ENCODE peak calls at places on chromosome 19, in eight cellular contexts. One of them, this sample, is unnamed.

GRCh38 chr19:55454787-55455243 is 6.6 kb downstream of the ISOC2 start:
- DNase-seq in brain microvascular endothelial cell: no peak
- DNase-seq in COR-L47: peak; percentile 31
- DNase-seq in H54: peak; percentile 96
- DNase-seq in NCI-H446: no peak
- DNase-seq in EL: peak; percentile 51
- DNase-seq in NCI-H1930: peak; percentile 42
- DNase-seq in activated T-cell treated with anti-CD3 and anti-CD28 coated beads, Interleukin-2, amount 50 U/mL, for 48 hours: peak; percentile 60
- DNase-seq in this sample: peak; percentile 15

GRCh38 chr19:38224014-38224862 is at the start of gene DPF1:
- DNase-seq in brain microvascular endothelial cell: peak; percentile 70
- DNase-seq in NCI-H446: peak; percentile 23
- DNase-seq in COR-L47: peak; percentile 80
- DNase-seq in EL: peak; percentile 84
- DNase-seq in H54: peak; percentile 100
- DNase-seq in activated T-cell treated with anti-CD3 and anti-CD28 coated beads, Interleukin-2, amount 50 U/mL, for 48 hours: peak; percentile 74
- DNase-seq in NCI-H1930: peak; percentile 75
- DNase-seq in this sample: peak; percentile 66

GRCh38 chr19:16801599-16801998 is 27.6 kb upstream of the SIN3B start:
- DNase-seq in EL: peak; percentile 48
- DNase-seq in COR-L47: no peak
- DNase-seq in H54: peak; percentile 67
- DNase-seq in activated T-cell treated with anti-CD3 and anti-CD28 coated beads, Interleukin-2, amount 50 U/mL, for 48 hours: no peak
- DNase-seq in NCI-H446: no peak
- DNase-seq in NCI-H1930: no peak
- DNase-seq in brain microvascular endothelial cell: peak; percentile 40
- DNase-seq in this sample: no peak

GRCh38 chr19:10000171-10000826 is 10.0 kb downstream of the COL5A3 start:
- DNase-seq in H54: peak; percentile 78
- DNase-seq in EL: peak; percentile 71
- DNase-seq in NCI-H1930: peak; percentile 26
- DNase-seq in COR-L47: no peak
- DNase-seq in brain microvascular endothelial cell: peak; percentile 48
- DNase-seq in NCI-H446: peak; percentile 66
- DNase-seq in activated T-cell treated with anti-CD3 and anti-CD28 coated beads, Interleukin-2, amount 50 U/mL, for 48 hours: peak; percentile 75
- DNase-seq in this sample: peak; percentile 21

GRCh38 chr19:30228726-30229523 is 143.3 kb upstream of the ZNF536 start:
- DNase-seq in brain microvascular endothelial cell: no peak
- DNase-seq in EL: no peak
- DNase-seq in NCI-H446: no peak
- DNase-seq in NCI-H1930: no peak
- DNase-seq in COR-L47: no peak
- DNase-seq in H54: no peak
- DNase-seq in activated T-cell treated with anti-CD3 and anti-CD28 coated beads, Interleukin-2, amount 50 U/mL, for 48 hours: no peak
- DNase-seq in this sample: no peak

GRCh38 chr19:48196321-48196761 is 25.9 kb downstream of the ZSWIM9 start:
- DNase-seq in brain microvascular endothelial cell: no peak
- DNase-seq in COR-L47: peak; percentile 51
- DNase-seq in H54: no peak
- DNase-seq in activated T-cell treated with anti-CD3 and anti-CD28 coated beads, Interleukin-2, amount 50 U/mL, for 48 hours: no peak
- DNase-seq in EL: no peak
- DNase-seq in NCI-H446: no peak
- DNase-seq in NCI-H1930: no peak
- DNase-seq in this sample: no peak

GRCh38 chr19:917323-918151 is at the start of gene KISS1R:
- DNase-seq in COR-L47: peak; percentile 79
- DNase-seq in activated T-cell treated with anti-CD3 and anti-CD28 coated beads, Interleukin-2, amount 50 U/mL, for 48 hours: peak; percentile 63
- DNase-seq in NCI-H1930: no peak
- DNase-seq in brain microvascular endothelial cell: no peak
- DNase-seq in H54: no peak
- DNase-seq in EL: no peak
- DNase-seq in NCI-H446: no peak
- DNase-seq in this sample: peak; percentile 9

GRCh38 chr19:48635263-48635965 is 1.8 kb downstream of the DBP start:
- DNase-seq in COR-L47: peak; percentile 57
- DNase-seq in H54: no peak
- DNase-seq in brain microvascular endothelial cell: no peak
- DNase-seq in NCI-H1930: peak; percentile 78
- DNase-seq in NCI-H446: no peak
- DNase-seq in EL: peak; percentile 51
- DNase-seq in activated T-cell treated with anti-CD3 and anti-CD28 coated beads, Interleukin-2, amount 50 U/mL, for 48 hours: peak; percentile 81
- DNase-seq in this sample: peak; percentile 50

GRCh38 chr19:19644054-19644388 is 564 bp upstream of the GMIP start:
- DNase-seq in NCI-H446: no peak
- DNase-seq in COR-L47: no peak
- DNase-seq in H54: no peak
- DNase-seq in EL: no peak
- DNase-seq in activated T-cell treated with anti-CD3 and anti-CD28 coated beads, Interleukin-2, amount 50 U/mL, for 48 hours: no peak
- DNase-seq in brain microvascular endothelial cell: no peak
- DNase-seq in NCI-H1930: no peak
- DNase-seq in this sample: no peak

GRCh38 chr19:16078311-16078758 is 2.0 kb downstream of the TPM4 start:
- DNase-seq in NCI-H446: peak; percentile 87
- DNase-seq in EL: peak; percentile 78
- DNase-seq in COR-L47: no peak
- DNase-seq in brain microvascular endothelial cell: no peak
- DNase-seq in H54: no peak
- DNase-seq in NCI-H1930: no peak
- DNase-seq in activated T-cell treated with anti-CD3 and anti-CD28 coated beads, Interleukin-2, amount 50 U/mL, for 48 hours: peak; percentile 69
- DNase-seq in this sample: no peak

GRCh38 chr19:44762033-44762432 is 13.5 kb downstream of the BCL3 start:
- DNase-seq in activated T-cell treated with anti-CD3 and anti-CD28 coated beads, Interleukin-2, amount 50 U/mL, for 48 hours: no peak
- DNase-seq in NCI-H1930: no peak
- DNase-seq in brain microvascular endothelial cell: no peak
- DNase-seq in EL: no peak
- DNase-seq in NCI-H446: no peak
- DNase-seq in COR-L47: no peak
- DNase-seq in H54: no peak
- DNase-seq in this sample: no peak

GRCh38 chr19:51681286-51681956 is 11.7 kb upstream of the SPACA6 start:
- DNase-seq in COR-L47: no peak
- DNase-seq in H54: no peak
- DNase-seq in NCI-H1930: no peak
- DNase-seq in brain microvascular endothelial cell: no peak
- DNase-seq in EL: no peak
- DNase-seq in NCI-H446: no peak
- DNase-seq in activated T-cell treated with anti-CD3 and anti-CD28 coated beads, Interleukin-2, amount 50 U/mL, for 48 hours: no peak
- DNase-seq in this sample: no peak

GRCh38 chr19:42281175-42282035 is 12.4 kb downstream of the CIC start:
- DNase-seq in H54: peak; percentile 77
- DNase-seq in brain microvascular endothelial cell: no peak
- DNase-seq in COR-L47: peak; percentile 96
- DNase-seq in activated T-cell treated with anti-CD3 and anti-CD28 coated beads, Interleukin-2, amount 50 U/mL, for 48 hours: peak; percentile 57
- DNase-seq in EL: peak; percentile 47
- DNase-seq in NCI-H446: peak; percentile 50
- DNase-seq in NCI-H1930: no peak
- DNase-seq in this sample: peak; percentile 4

GRCh38 chr19:48603001-48603400 is 3.5 kb upstream of the SPACA4 start:
- DNase-seq in EL: no peak
- DNase-seq in NCI-H1930: no peak
- DNase-seq in NCI-H446: no peak
- DNase-seq in activated T-cell treated with anti-CD3 and anti-CD28 coated beads, Interleukin-2, amount 50 U/mL, for 48 hours: no peak
- DNase-seq in brain microvascular endothelial cell: no peak
- DNase-seq in H54: no peak
- DNase-seq in COR-L47: no peak
- DNase-seq in this sample: no peak

GRCh38 chr19:33554391-33554790 is 32.8 kb upstream of the PEPD start:
- DNase-seq in H54: no peak
- DNase-seq in EL: no peak
- DNase-seq in activated T-cell treated with anti-CD3 and anti-CD28 coated beads, Interleukin-2, amount 50 U/mL, for 48 hours: no peak
- DNase-seq in NCI-H1930: no peak
- DNase-seq in brain microvascular endothelial cell: no peak
- DNase-seq in NCI-H446: no peak
- DNase-seq in COR-L47: no peak
- DNase-seq in this sample: no peak

GRCh38 chr19:1656988-1657536 is 4.6 kb upstream of the TCF3 start:
- DNase-seq in EL: no peak
- DNase-seq in NCI-H1930: no peak
- DNase-seq in brain microvascular endothelial cell: no peak
- DNase-seq in COR-L47: no peak
- DNase-seq in activated T-cell treated with anti-CD3 and anti-CD28 coated beads, Interleukin-2, amount 50 U/mL, for 48 hours: no peak
- DNase-seq in NCI-H446: no peak
- DNase-seq in H54: no peak
- DNase-seq in this sample: no peak

GRCh38 chr19:892243-892996 is 567 bp downstream of the MED16 start:
- DNase-seq in NCI-H1930: no peak
- DNase-seq in EL: no peak
- DNase-seq in NCI-H446: no peak
- DNase-seq in brain microvascular endothelial cell: no peak
- DNase-seq in activated T-cell treated with anti-CD3 and anti-CD28 coated beads, Interleukin-2, amount 50 U/mL, for 48 hours: no peak
- DNase-seq in COR-L47: no peak
- DNase-seq in H54: no peak
- DNase-seq in this sample: no peak

GRCh38 chr19:40862333-40862732 is 12.1 kb upstream of the CYP2A6 start:
- DNase-seq in NCI-H446: no peak
- DNase-seq in H54: no peak
- DNase-seq in brain microvascular endothelial cell: no peak
- DNase-seq in NCI-H1930: no peak
- DNase-seq in EL: no peak
- DNase-seq in COR-L47: no peak
- DNase-seq in activated T-cell treated with anti-CD3 and anti-CD28 coated beads, Interleukin-2, amount 50 U/mL, for 48 hours: no peak
- DNase-seq in this sample: no peak

GRCh38 chr19:8259142-8259921 is 48.8 kb downstream of the CD320 start:
- DNase-seq in brain microvascular endothelial cell: no peak
- DNase-seq in activated T-cell treated with anti-CD3 and anti-CD28 coated beads, Interleukin-2, amount 50 U/mL, for 48 hours: no peak
- DNase-seq in EL: no peak
- DNase-seq in H54: no peak
- DNase-seq in COR-L47: no peak
- DNase-seq in NCI-H1930: no peak
- DNase-seq in NCI-H446: no peak
- DNase-seq in this sample: no peak

GRCh38 chr19:15640294-15640903 is at the start of gene CYP4F3:
- DNase-seq in activated T-cell treated with anti-CD3 and anti-CD28 coated beads, Interleukin-2, amount 50 U/mL, for 48 hours: no peak
- DNase-seq in brain microvascular endothelial cell: no peak
- DNase-seq in COR-L47: peak; percentile 51
- DNase-seq in NCI-H1930: no peak
- DNase-seq in EL: peak; percentile 16
- DNase-seq in NCI-H446: no peak
- DNase-seq in H54: peak; percentile 89
- DNase-seq in this sample: peak; percentile 1

GRCh38 chr19:33171916-33172359 is 22.2 kb upstream of the LRP3 start:
- DNase-seq in activated T-cell treated with anti-CD3 and anti-CD28 coated beads, Interleukin-2, amount 50 U/mL, for 48 hours: no peak
- DNase-seq in H54: no peak
- DNase-seq in brain microvascular endothelial cell: no peak
- DNase-seq in COR-L47: no peak
- DNase-seq in NCI-H446: no peak
- DNase-seq in EL: peak; percentile 59
- DNase-seq in NCI-H1930: no peak
- DNase-seq in this sample: no peak

GRCh38 chr19:32018014-32018413 is 327.4 kb upstream of the ZNF507 start:
- DNase-seq in NCI-H1930: no peak
- DNase-seq in EL: no peak
- DNase-seq in COR-L47: no peak
- DNase-seq in NCI-H446: no peak
- DNase-seq in activated T-cell treated with anti-CD3 and anti-CD28 coated beads, Interleukin-2, amount 50 U/mL, for 48 hours: no peak
- DNase-seq in H54: no peak
- DNase-seq in brain microvascular endothelial cell: no peak
- DNase-seq in this sample: no peak

GRCh38 chr19:3135961-3136683 is at the start of gene GNA15:
- DNase-seq in COR-L47: no peak
- DNase-seq in EL: no peak
- DNase-seq in NCI-H446: no peak
- DNase-seq in NCI-H1930: no peak
- DNase-seq in H54: no peak
- DNase-seq in brain microvascular endothelial cell: no peak
- DNase-seq in activated T-cell treated with anti-CD3 and anti-CD28 coated beads, Interleukin-2, amount 50 U/mL, for 48 hours: peak; percentile 48
- DNase-seq in this sample: no peak

GRCh38 chr19:35531291-35531690 is 2.0 kb upstream of the GAPDHS start:
- DNase-seq in COR-L47: no peak
- DNase-seq in brain microvascular endothelial cell: no peak
- DNase-seq in H54: no peak
- DNase-seq in NCI-H446: no peak
- DNase-seq in NCI-H1930: no peak
- DNase-seq in activated T-cell treated with anti-CD3 and anti-CD28 coated beads, Interleukin-2, amount 50 U/mL, for 48 hours: no peak
- DNase-seq in EL: no peak
- DNase-seq in this sample: no peak

GRCh38 chr19:47106819-47107200 is 6.8 kb downstream of the ZC3H4 start:
- DNase-seq in EL: no peak
- DNase-seq in brain microvascular endothelial cell: no peak
- DNase-seq in activated T-cell treated with anti-CD3 and anti-CD28 coated beads, Interleukin-2, amount 50 U/mL, for 48 hours: no peak
- DNase-seq in COR-L47: no peak
- DNase-seq in H54: no peak
- DNase-seq in NCI-H446: no peak
- DNase-seq in NCI-H1930: no peak
- DNase-seq in this sample: no peak

GRCh38 chr19:49916839-49917733 is 11.9 kb upstream of the ATF5 start:
- DNase-seq in EL: no peak
- DNase-seq in NCI-H446: no peak
- DNase-seq in NCI-H1930: no peak
- DNase-seq in H54: no peak
- DNase-seq in activated T-cell treated with anti-CD3 and anti-CD28 coated beads, Interleukin-2, amount 50 U/mL, for 48 hours: no peak
- DNase-seq in brain microvascular endothelial cell: no peak
- DNase-seq in COR-L47: no peak
- DNase-seq in this sample: no peak

GRCh38 chr19:13399746-13400145 is 106.5 kb downstream of the CACNA1A start:
- DNase-seq in NCI-H1930: no peak
- DNase-seq in NCI-H446: no peak
- DNase-seq in EL: no peak
- DNase-seq in activated T-cell treated with anti-CD3 and anti-CD28 coated beads, Interleukin-2, amount 50 U/mL, for 48 hours: no peak
- DNase-seq in brain microvascular endothelial cell: no peak
- DNase-seq in COR-L47: no peak
- DNase-seq in H54: no peak
- DNase-seq in this sample: no peak

GRCh38 chr19:32669205-32669785 is 5.7 kb downstream of the ANKRD27 start:
- DNase-seq in NCI-H446: no peak
- DNase-seq in NCI-H1930: no peak
- DNase-seq in EL: no peak
- DNase-seq in brain microvascular endothelial cell: no peak
- DNase-seq in COR-L47: no peak
- DNase-seq in H54: no peak
- DNase-seq in activated T-cell treated with anti-CD3 and anti-CD28 coated beads, Interleukin-2, amount 50 U/mL, for 48 hours: no peak
- DNase-seq in this sample: no peak

GRCh38 chr19:41376241-41376997 is at the start of gene TMEM91:
- DNase-seq in NCI-H446: no peak
- DNase-seq in activated T-cell treated with anti-CD3 and anti-CD28 coated beads, Interleukin-2, amount 50 U/mL, for 48 hours: peak; percentile 41
- DNase-seq in EL: no peak
- DNase-seq in brain microvascular endothelial cell: peak; percentile 25
- DNase-seq in COR-L47: no peak
- DNase-seq in H54: no peak
- DNase-seq in NCI-H1930: no peak
- DNase-seq in this sample: peak; percentile 68

GRCh38 chr19:52648336-52648990 is 10.3 kb upstream of the ZNF83 start:
- DNase-seq in brain microvascular endothelial cell: peak; percentile 19
- DNase-seq in EL: peak; percentile 42
- DNase-seq in NCI-H446: no peak
- DNase-seq in activated T-cell treated with anti-CD3 and anti-CD28 coated beads, Interleukin-2, amount 50 U/mL, for 48 hours: no peak
- DNase-seq in H54: no peak
- DNase-seq in COR-L47: no peak
- DNase-seq in NCI-H1930: no peak
- DNase-seq in this sample: no peak

GRCh38 chr19:15393963-15394362 is 14.4 kb upstream of the AKAP8 start:
- DNase-seq in EL: peak; percentile 26
- DNase-seq in NCI-H446: no peak
- DNase-seq in NCI-H1930: no peak
- DNase-seq in H54: no peak
- DNase-seq in COR-L47: no peak
- DNase-seq in activated T-cell treated with anti-CD3 and anti-CD28 coated beads, Interleukin-2, amount 50 U/mL, for 48 hours: no peak
- DNase-seq in brain microvascular endothelial cell: no peak
- DNase-seq in this sample: no peak

GRCh38 chr19:5932146-5932545 is 18.1 kb downstream of the CAPS start:
- DNase-seq in COR-L47: no peak
- DNase-seq in EL: no peak
- DNase-seq in NCI-H446: no peak
- DNase-seq in brain microvascular endothelial cell: no peak
- DNase-seq in NCI-H1930: no peak
- DNase-seq in H54: no peak
- DNase-seq in activated T-cell treated with anti-CD3 and anti-CD28 coated beads, Interleukin-2, amount 50 U/mL, for 48 hours: no peak
- DNase-seq in this sample: no peak

GRCh38 chr19:58279042-58279924 is 528 bp downstream of the ZNF8 start:
- DNase-seq in activated T-cell treated with anti-CD3 and anti-CD28 coated beads, Interleukin-2, amount 50 U/mL, for 48 hours: peak; percentile 60
- DNase-seq in brain microvascular endothelial cell: peak; percentile 76
- DNase-seq in H54: peak; percentile 50
- DNase-seq in EL: peak; percentile 75
- DNase-seq in COR-L47: peak; percentile 92
- DNase-seq in NCI-H1930: peak; percentile 52
- DNase-seq in NCI-H446: no peak
- DNase-seq in this sample: peak; percentile 44

This sample was measured in NCI-H510A treated with DMSO at 0.1 percent for 48 hours.